ENCODE peak calls at places on chromosomes 2 and 18, in five cellular contexts. F is K562, V is RWPE2, P is HT1080, H is NCI-H1092 treated with DMSO at 0.1 percent for 48 hours. R is an unnamed sample.

GRCh38 chr2:28469304-28469703 is 26.6 kb upstream of the PLB1 start:
- DNase-seq in V (no peak), P (peak; percentile 24), F (no peak), H (no peak), R (no peak)

GRCh38 chr2:105809723-105810122 is 65.0 kb downstream of the NCK2 start:
- DNase-seq in H (no peak), F (no peak), V (no peak), P (no peak), R (no peak)

GRCh38 chr2:14978836-14979235 is 346.3 kb downstream of the LRATD1 start:
- DNase-seq in V (no peak), P (peak; percentile 35), F (no peak), H (no peak), R (no peak)

GRCh38 chr2:127515383-127515915 is 10.8 kb downstream of the IWS1 start:
- DNase-seq in V (no peak), P (no peak), F (no peak), H (no peak), R (no peak)

GRCh38 chr2:98545591-98545990 is 62.7 kb downstream of the COA5 start:
- DNase-seq in H (no peak), V (no peak), P (no peak), F (no peak), R (no peak)

GRCh38 chr2:230130668-230131364 is 62.1 kb upstream of the SLC16A14 start:
- DNase-seq in P (peak; percentile 32), V (no peak), F (no peak), H (no peak), R (peak; percentile 71)

GRCh38 chr18:24157855-24158254 is 19.0 kb downstream of the CABYR start:
- DNase-seq in F (no peak), P (no peak), V (no peak), H (no peak), R (no peak)

GRCh38 chr2:115609978-115610377 is 1167.5 kb downstream of the DPP10 start:
- DNase-seq in H (no peak), V (no peak), P (no peak), F (no peak), R (no peak)

GRCh38 chr2:206011018-206011614 is 74.9 kb downstream of the INO80D start:
- DNase-seq in F (no peak), P (no peak), V (no peak), H (no peak), R (no peak)

GRCh38 chr2:73134471-73134870 is 21.7 kb upstream of the RAB11FIP5 start:
- DNase-seq in H (no peak), P (peak; percentile 54), F (no peak), V (no peak), R (no peak)

GRCh38 chr18:58893388-58894099 is 28.9 kb downstream of the ZNF532 start:
- DNase-seq in P (peak; percentile 87), V (no peak), H (no peak), F (no peak), R (no peak)

GRCh38 chr2:205911306-205911705 is 174.7 kb downstream of the INO80D start:
- DNase-seq in P (no peak), V (no peak), H (no peak), F (no peak), R (no peak)

GRCh38 chr18:8217041-8217564 is 392.1 kb upstream of the RAB12 start:
- DNase-seq in H (no peak), P (no peak), F (no peak), V (no peak), R (no peak)

GRCh38 chr2:202039278-202040100 is 5.8 kb downstream of the FZD7 start:
- DNase-seq in F (no peak), V (no peak), P (no peak), H (no peak), R (no peak)

GRCh38 chr18:5021558-5021957 is 175.5 kb downstream of the AKAIN1 start:
- DNase-seq in H (no peak), V (no peak), F (no peak), P (no peak), R (no peak)

GRCh38 chr18:35458677-35459441 is 38.9 kb downstream of the INO80C start:
- DNase-seq in H (no peak), F (peak; percentile 83), V (no peak), P (peak; percentile 87), R (peak; percentile 76)

GRCh38 chr2:43450617-43451016 is 145.2 kb downstream of the THADA start:
- DNase-seq in V (no peak), P (no peak), F (no peak), H (no peak), R (no peak)

GRCh38 chr2:147171961-147172360 is 672.9 kb upstream of the ACVR2A start:
- DNase-seq in P (no peak), V (no peak), F (no peak), H (no peak), R (no peak)

GRCh38 chr2:74502147-74502719 is 2.8 kb upstream of the LBX2 start:
- DNase-seq in P (no peak), H (no peak), F (peak; percentile 52), V (no peak), R (no peak)

GRCh38 chr18:59907172-59907571 is 7.4 kb downstream of the PMAIP1 start:
- DNase-seq in H (no peak), F (no peak), P (no peak), V (no peak), R (no peak)

GRCh38 chr2:59301466-59302402 is 1060.6 kb upstream of the FANCL start:
- DNase-seq in F (peak; percentile 14), P (peak; percentile 76), H (peak; percentile 28), V (no peak), R (peak; percentile 44)

GRCh38 chr2:145273840-145274239 is 753.9 kb upstream of the ZEB2 start:
- DNase-seq in F (no peak), V (no peak), H (no peak), P (peak; percentile 70), R (no peak)

GRCh38 chr2:174336403-174337336 is 1.9 kb downstream of the SP9 start:
- DNase-seq in P (no peak), F (peak; percentile 73), V (no peak), H (peak; percentile 62), R (no peak)

GRCh38 chr2:211396815-211397214 is 840.4 kb downstream of the CPS1 start:
- DNase-seq in F (no peak), H (peak; percentile 80), V (no peak), P (no peak), R (no peak)

GRCh38 chr2:217899231-217900009 is 103.4 kb downstream of the TNS1 start:
- DNase-seq in V (no peak), F (peak; percentile 82), H (no peak), P (peak; percentile 91), R (peak; percentile 72)

GRCh38 chr18:79421275-79421857 is 25.6 kb downstream of the NFATC1 start:
- DNase-seq in F (no peak), V (no peak), H (no peak), P (no peak), R (no peak)

GRCh38 chr18:55124078-55124477 is 164.8 kb upstream of the CCDC68 start:
- DNase-seq in V (no peak), F (no peak), H (no peak), P (peak; percentile 14), R (no peak)

GRCh38 chr2:27081984-27082772 is 3.8 kb downstream of the EMILIN1 start:
- DNase-seq in V (no peak), H (no peak), P (no peak), F (peak; percentile 56), R (no peak)

GRCh38 chr18:47990981-47991380 is 60.5 kb upstream of the SMAD2 start:
- DNase-seq in H (no peak), F (no peak), V (no peak), P (no peak), R (no peak)

GRCh38 chr2:62461707-62462106 is 44.3 kb downstream of the TMEM17 start:
- DNase-seq in V (no peak), P (peak; percentile 26), H (no peak), F (no peak), R (no peak)

GRCh38 chr2:64837925-64838641 is 151.1 kb upstream of the SLC1A4 start:
- DNase-seq in F (no peak), H (no peak), V (no peak), P (peak; percentile 68), R (no peak)

GRCh38 chr2:131425191-131426021 is 50.5 kb upstream of the TUBA3D start:
- DNase-seq in P (no peak), H (no peak), V (no peak), F (no peak), R (no peak)

R was measured in ureter.